ENCODE peak calls at places on chromosomes 16 and 17, in six cellular contexts. One of them, this sample, is unnamed.

GRCh38 chr17:14301761-14302401 is 1.0 kb downstream of the HS3ST3B1 start:
- DNase-seq in left colon: no peak
- DNase-seq in activated CD4-positive, CD25-positive, alpha-beta regulatory T cell treated with anti-CD3 and anti-CD28 coated beads, Interleukin-2, amount 50 U/mL, for 72 hours: peak; percentile 73
- DNase-seq in stimulated activated CD4-positive, alpha-beta T cell treated with anti-CD3 and anti-CD28 coated beads, Interleukin-2, amount 100 ng/mL, for 24 hours: peak; percentile 68
- DNase-seq in non-pigmented ciliary epithelial cell: no peak
- DNase-seq in RWPE1: no peak
- DNase-seq in this sample: peak; percentile 74

GRCh38 chr16:60110531-60110930 is 1376.4 kb upstream of the GOT2 start:
- DNase-seq in left colon: no peak
- DNase-seq in activated CD4-positive, CD25-positive, alpha-beta regulatory T cell treated with anti-CD3 and anti-CD28 coated beads, Interleukin-2, amount 50 U/mL, for 72 hours: no peak
- DNase-seq in stimulated activated CD4-positive, alpha-beta T cell treated with anti-CD3 and anti-CD28 coated beads, Interleukin-2, amount 100 ng/mL, for 24 hours: no peak
- DNase-seq in non-pigmented ciliary epithelial cell: no peak
- DNase-seq in RWPE1: no peak
- DNase-seq in this sample: no peak

GRCh38 chr16:29683543-29684090 is 4.6 kb downstream of the QPRT start:
- DNase-seq in left colon: no peak
- DNase-seq in activated CD4-positive, CD25-positive, alpha-beta regulatory T cell treated with anti-CD3 and anti-CD28 coated beads, Interleukin-2, amount 50 U/mL, for 72 hours: no peak
- DNase-seq in stimulated activated CD4-positive, alpha-beta T cell treated with anti-CD3 and anti-CD28 coated beads, Interleukin-2, amount 100 ng/mL, for 24 hours: no peak
- DNase-seq in non-pigmented ciliary epithelial cell: no peak
- DNase-seq in RWPE1: no peak
- DNase-seq in this sample: no peak

GRCh38 chr17:10739341-10739905 is 9.6 kb upstream of the TMEM220 start:
- DNase-seq in left colon: peak; percentile 24
- DNase-seq in activated CD4-positive, CD25-positive, alpha-beta regulatory T cell treated with anti-CD3 and anti-CD28 coated beads, Interleukin-2, amount 50 U/mL, for 72 hours: no peak
- DNase-seq in stimulated activated CD4-positive, alpha-beta T cell treated with anti-CD3 and anti-CD28 coated beads, Interleukin-2, amount 100 ng/mL, for 24 hours: no peak
- DNase-seq in non-pigmented ciliary epithelial cell: no peak
- DNase-seq in RWPE1: no peak
- DNase-seq in this sample: no peak

GRCh38 chr16:89115216-89115949 is 21.7 kb downstream of the ACSF3 start:
- DNase-seq in left colon: peak; percentile 74
- DNase-seq in activated CD4-positive, CD25-positive, alpha-beta regulatory T cell treated with anti-CD3 and anti-CD28 coated beads, Interleukin-2, amount 50 U/mL, for 72 hours: peak; percentile 80
- DNase-seq in stimulated activated CD4-positive, alpha-beta T cell treated with anti-CD3 and anti-CD28 coated beads, Interleukin-2, amount 100 ng/mL, for 24 hours: peak; percentile 84
- DNase-seq in non-pigmented ciliary epithelial cell: no peak
- DNase-seq in RWPE1: peak; percentile 13
- DNase-seq in this sample: no peak

GRCh38 chr17:82615084-82616020 is 32.9 kb downstream of the WDR45B start:
- DNase-seq in left colon: no peak
- DNase-seq in activated CD4-positive, CD25-positive, alpha-beta regulatory T cell treated with anti-CD3 and anti-CD28 coated beads, Interleukin-2, amount 50 U/mL, for 72 hours: no peak
- DNase-seq in stimulated activated CD4-positive, alpha-beta T cell treated with anti-CD3 and anti-CD28 coated beads, Interleukin-2, amount 100 ng/mL, for 24 hours: no peak
- DNase-seq in non-pigmented ciliary epithelial cell: no peak
- DNase-seq in RWPE1: no peak
- DNase-seq in this sample: no peak

GRCh38 chr16:27691717-27692116 is 141.8 kb downstream of the KATNIP start:
- DNase-seq in left colon: no peak
- DNase-seq in activated CD4-positive, CD25-positive, alpha-beta regulatory T cell treated with anti-CD3 and anti-CD28 coated beads, Interleukin-2, amount 50 U/mL, for 72 hours: no peak
- DNase-seq in stimulated activated CD4-positive, alpha-beta T cell treated with anti-CD3 and anti-CD28 coated beads, Interleukin-2, amount 100 ng/mL, for 24 hours: no peak
- DNase-seq in non-pigmented ciliary epithelial cell: no peak
- DNase-seq in RWPE1: no peak
- DNase-seq in this sample: no peak

GRCh38 chr17:49093131-49093530 is 39.4 kb upstream of the B4GALNT2 start:
- DNase-seq in left colon: no peak
- DNase-seq in activated CD4-positive, CD25-positive, alpha-beta regulatory T cell treated with anti-CD3 and anti-CD28 coated beads, Interleukin-2, amount 50 U/mL, for 72 hours: no peak
- DNase-seq in stimulated activated CD4-positive, alpha-beta T cell treated with anti-CD3 and anti-CD28 coated beads, Interleukin-2, amount 100 ng/mL, for 24 hours: no peak
- DNase-seq in non-pigmented ciliary epithelial cell: no peak
- DNase-seq in RWPE1: no peak
- DNase-seq in this sample: no peak

GRCh38 chr16:30414159-30414558 is 6.8 kb downstream of the ZNF771 start:
- DNase-seq in left colon: no peak
- DNase-seq in activated CD4-positive, CD25-positive, alpha-beta regulatory T cell treated with anti-CD3 and anti-CD28 coated beads, Interleukin-2, amount 50 U/mL, for 72 hours: no peak
- DNase-seq in stimulated activated CD4-positive, alpha-beta T cell treated with anti-CD3 and anti-CD28 coated beads, Interleukin-2, amount 100 ng/mL, for 24 hours: no peak
- DNase-seq in non-pigmented ciliary epithelial cell: no peak
- DNase-seq in RWPE1: no peak
- DNase-seq in this sample: no peak

GRCh38 chr16:30005341-30006094 is 5.3 kb downstream of the DOC2A start:
- DNase-seq in left colon: no peak
- DNase-seq in activated CD4-positive, CD25-positive, alpha-beta regulatory T cell treated with anti-CD3 and anti-CD28 coated beads, Interleukin-2, amount 50 U/mL, for 72 hours: no peak
- DNase-seq in stimulated activated CD4-positive, alpha-beta T cell treated with anti-CD3 and anti-CD28 coated beads, Interleukin-2, amount 100 ng/mL, for 24 hours: peak; percentile 40
- DNase-seq in non-pigmented ciliary epithelial cell: no peak
- DNase-seq in RWPE1: peak; percentile 47
- DNase-seq in this sample: peak; percentile 75

GRCh38 chr16:85029413-85029794 is 1.8 kb downstream of the KIAA0513 start:
- DNase-seq in left colon: no peak
- DNase-seq in activated CD4-positive, CD25-positive, alpha-beta regulatory T cell treated with anti-CD3 and anti-CD28 coated beads, Interleukin-2, amount 50 U/mL, for 72 hours: peak; percentile 40
- DNase-seq in stimulated activated CD4-positive, alpha-beta T cell treated with anti-CD3 and anti-CD28 coated beads, Interleukin-2, amount 100 ng/mL, for 24 hours: peak; percentile 51
- DNase-seq in non-pigmented ciliary epithelial cell: no peak
- DNase-seq in RWPE1: peak; percentile 75
- DNase-seq in this sample: peak; percentile 86

GRCh38 chr17:73522696-73523095 is 121.5 kb downstream of the SDK2 start:
- DNase-seq in left colon: no peak
- DNase-seq in activated CD4-positive, CD25-positive, alpha-beta regulatory T cell treated with anti-CD3 and anti-CD28 coated beads, Interleukin-2, amount 50 U/mL, for 72 hours: no peak
- DNase-seq in stimulated activated CD4-positive, alpha-beta T cell treated with anti-CD3 and anti-CD28 coated beads, Interleukin-2, amount 100 ng/mL, for 24 hours: no peak
- DNase-seq in non-pigmented ciliary epithelial cell: no peak
- DNase-seq in RWPE1: no peak
- DNase-seq in this sample: no peak

GRCh38 chr16:57501492-57501891 is 15.2 kb upstream of the DOK4 start:
- DNase-seq in left colon: no peak
- DNase-seq in activated CD4-positive, CD25-positive, alpha-beta regulatory T cell treated with anti-CD3 and anti-CD28 coated beads, Interleukin-2, amount 50 U/mL, for 72 hours: no peak
- DNase-seq in stimulated activated CD4-positive, alpha-beta T cell treated with anti-CD3 and anti-CD28 coated beads, Interleukin-2, amount 100 ng/mL, for 24 hours: no peak
- DNase-seq in non-pigmented ciliary epithelial cell: no peak
- DNase-seq in RWPE1: no peak
- DNase-seq in this sample: no peak

GRCh38 chr16:10122546-10122945 is 59.7 kb downstream of the GRIN2A start:
- DNase-seq in left colon: no peak
- DNase-seq in activated CD4-positive, CD25-positive, alpha-beta regulatory T cell treated with anti-CD3 and anti-CD28 coated beads, Interleukin-2, amount 50 U/mL, for 72 hours: no peak
- DNase-seq in stimulated activated CD4-positive, alpha-beta T cell treated with anti-CD3 and anti-CD28 coated beads, Interleukin-2, amount 100 ng/mL, for 24 hours: no peak
- DNase-seq in non-pigmented ciliary epithelial cell: no peak
- DNase-seq in RWPE1: peak; percentile 12
- DNase-seq in this sample: peak; percentile 2

GRCh38 chr17:1965556-1966273 is 59.4 kb downstream of the RTN4RL1 start:
- DNase-seq in left colon: no peak
- DNase-seq in activated CD4-positive, CD25-positive, alpha-beta regulatory T cell treated with anti-CD3 and anti-CD28 coated beads, Interleukin-2, amount 50 U/mL, for 72 hours: no peak
- DNase-seq in stimulated activated CD4-positive, alpha-beta T cell treated with anti-CD3 and anti-CD28 coated beads, Interleukin-2, amount 100 ng/mL, for 24 hours: no peak
- DNase-seq in non-pigmented ciliary epithelial cell: no peak
- DNase-seq in RWPE1: no peak
- DNase-seq in this sample: no peak

GRCh38 chr17:75722076-75722475 is 817 bp downstream of the ITGB4 start:
- DNase-seq in left colon: peak; percentile 73
- DNase-seq in activated CD4-positive, CD25-positive, alpha-beta regulatory T cell treated with anti-CD3 and anti-CD28 coated beads, Interleukin-2, amount 50 U/mL, for 72 hours: no peak
- DNase-seq in stimulated activated CD4-positive, alpha-beta T cell treated with anti-CD3 and anti-CD28 coated beads, Interleukin-2, amount 100 ng/mL, for 24 hours: no peak
- DNase-seq in non-pigmented ciliary epithelial cell: no peak
- DNase-seq in RWPE1: no peak
- DNase-seq in this sample: no peak

GRCh38 chr17:58956997-58957724 is 149.5 kb downstream of the TRIM37 start:
- DNase-seq in left colon: no peak
- DNase-seq in activated CD4-positive, CD25-positive, alpha-beta regulatory T cell treated with anti-CD3 and anti-CD28 coated beads, Interleukin-2, amount 50 U/mL, for 72 hours: no peak
- DNase-seq in stimulated activated CD4-positive, alpha-beta T cell treated with anti-CD3 and anti-CD28 coated beads, Interleukin-2, amount 100 ng/mL, for 24 hours: no peak
- DNase-seq in non-pigmented ciliary epithelial cell: peak; percentile 51
- DNase-seq in RWPE1: peak; percentile 63
- DNase-seq in this sample: peak; percentile 41

GRCh38 chr17:1515640-1516402 is 591 bp downstream of the INPP5K start:
- DNase-seq in left colon: peak; percentile 78
- DNase-seq in activated CD4-positive, CD25-positive, alpha-beta regulatory T cell treated with anti-CD3 and anti-CD28 coated beads, Interleukin-2, amount 50 U/mL, for 72 hours: no peak
- DNase-seq in stimulated activated CD4-positive, alpha-beta T cell treated with anti-CD3 and anti-CD28 coated beads, Interleukin-2, amount 100 ng/mL, for 24 hours: peak; percentile 31
- DNase-seq in non-pigmented ciliary epithelial cell: peak; percentile 65
- DNase-seq in RWPE1: peak; percentile 83
- DNase-seq in this sample: peak; percentile 92

GRCh38 chr17:63780507-63780906 is 6.5 kb downstream of the DDX42 start:
- DNase-seq in left colon: no peak
- DNase-seq in activated CD4-positive, CD25-positive, alpha-beta regulatory T cell treated with anti-CD3 and anti-CD28 coated beads, Interleukin-2, amount 50 U/mL, for 72 hours: no peak
- DNase-seq in stimulated activated CD4-positive, alpha-beta T cell treated with anti-CD3 and anti-CD28 coated beads, Interleukin-2, amount 100 ng/mL, for 24 hours: no peak
- DNase-seq in non-pigmented ciliary epithelial cell: no peak
- DNase-seq in RWPE1: peak; percentile 66
- DNase-seq in this sample: peak; percentile 46

GRCh38 chr17:50662632-50663225 is 28.0 kb downstream of the ABCC3 start:
- DNase-seq in left colon: no peak
- DNase-seq in activated CD4-positive, CD25-positive, alpha-beta regulatory T cell treated with anti-CD3 and anti-CD28 coated beads, Interleukin-2, amount 50 U/mL, for 72 hours: no peak
- DNase-seq in stimulated activated CD4-positive, alpha-beta T cell treated with anti-CD3 and anti-CD28 coated beads, Interleukin-2, amount 100 ng/mL, for 24 hours: no peak
- DNase-seq in non-pigmented ciliary epithelial cell: no peak
- DNase-seq in RWPE1: no peak
- DNase-seq in this sample: no peak

GRCh38 chr17:57803026-57803425 is 46.8 kb downstream of the MRPS23 start:
- DNase-seq in left colon: no peak
- DNase-seq in activated CD4-positive, CD25-positive, alpha-beta regulatory T cell treated with anti-CD3 and anti-CD28 coated beads, Interleukin-2, amount 50 U/mL, for 72 hours: no peak
- DNase-seq in stimulated activated CD4-positive, alpha-beta T cell treated with anti-CD3 and anti-CD28 coated beads, Interleukin-2, amount 100 ng/mL, for 24 hours: no peak
- DNase-seq in non-pigmented ciliary epithelial cell: no peak
- DNase-seq in RWPE1: no peak
- DNase-seq in this sample: no peak

GRCh38 chr16:2955779-2956565 is 8.1 kb upstream of the KREMEN2 start:
- DNase-seq in left colon: no peak
- DNase-seq in activated CD4-positive, CD25-positive, alpha-beta regulatory T cell treated with anti-CD3 and anti-CD28 coated beads, Interleukin-2, amount 50 U/mL, for 72 hours: no peak
- DNase-seq in stimulated activated CD4-positive, alpha-beta T cell treated with anti-CD3 and anti-CD28 coated beads, Interleukin-2, amount 100 ng/mL, for 24 hours: no peak
- DNase-seq in non-pigmented ciliary epithelial cell: no peak
- DNase-seq in RWPE1: no peak
- DNase-seq in this sample: no peak

GRCh38 chr17:81456091-81456490 is 56.5 kb downstream of the ACTG1 start:
- DNase-seq in left colon: no peak
- DNase-seq in activated CD4-positive, CD25-positive, alpha-beta regulatory T cell treated with anti-CD3 and anti-CD28 coated beads, Interleukin-2, amount 50 U/mL, for 72 hours: no peak
- DNase-seq in stimulated activated CD4-positive, alpha-beta T cell treated with anti-CD3 and anti-CD28 coated beads, Interleukin-2, amount 100 ng/mL, for 24 hours: no peak
- DNase-seq in non-pigmented ciliary epithelial cell: no peak
- DNase-seq in RWPE1: no peak
- DNase-seq in this sample: no peak

GRCh38 chr16:54054237-54054780 is 232.3 kb downstream of the IRX3 start:
- DNase-seq in left colon: no peak
- DNase-seq in activated CD4-positive, CD25-positive, alpha-beta regulatory T cell treated with anti-CD3 and anti-CD28 coated beads, Interleukin-2, amount 50 U/mL, for 72 hours: no peak
- DNase-seq in stimulated activated CD4-positive, alpha-beta T cell treated with anti-CD3 and anti-CD28 coated beads, Interleukin-2, amount 100 ng/mL, for 24 hours: no peak
- DNase-seq in non-pigmented ciliary epithelial cell: no peak
- DNase-seq in RWPE1: no peak
- DNase-seq in this sample: no peak

This sample was measured in GM23248.